ENCODE peak calls at places on chromosomes 4 and X, in nine cellular contexts. L, H, N, X, G, P, W, D and F are unnamed samples.

GRCh38 chrX:43349363-43349762 is 306.7 kb upstream of the MAOA start:
- DNase-seq in L (peak; percentile 22), H (peak; percentile 55), N (peak; percentile 26), X (no peak), G (no peak), P (no peak), W (no peak), D (peak; percentile 46), F (no peak)

GRCh38 chrX:7996414-7996813 is 69.2 kb upstream of the PNPLA4 start:
- DNase-seq in L (no peak), H (peak; percentile 65), N (peak; percentile 20), X (peak; percentile 26), G (no peak), P (no peak), W (no peak), D (peak; percentile 65), F (no peak)

GRCh38 chrX:19869195-19869594 is 18.2 kb downstream of the SH3KBP1 start:
- DNase-seq in L (no peak), H (no peak), N (no peak), X (no peak), G (no peak), P (no peak), W (no peak), D (no peak), F (no peak)

GRCh38 chrX:20037182-20037581 is 46.3 kb upstream of the BCLAF3 start:
- DNase-seq in L (no peak), H (no peak), N (no peak), X (no peak), G (no peak), P (no peak), W (no peak), D (no peak), F (no peak)

GRCh38 chr4:151677193-151677592 is 83.6 kb downstream of the GATB start:
- DNase-seq in L (no peak), H (no peak), N (no peak), X (no peak), G (no peak), P (no peak), W (no peak), D (no peak), F (no peak)

GRCh38 chr4:13966241-13967195 is 339.0 kb upstream of the BOD1L1 start:
- DNase-seq in L (no peak), H (peak; percentile 72), N (peak; percentile 48), X (peak; percentile 63), G (no peak), P (no peak), W (no peak), D (no peak), F (no peak)

GRCh38 chr4:164252286-164252685 is 501.6 kb upstream of the SMIM31 start:
- DNase-seq in L (no peak), H (no peak), N (no peak), X (no peak), G (no peak), P (peak; percentile 62), W (no peak), D (peak; percentile 55), F (no peak)

GRCh38 chrX:112147206-112147605 is 64.6 kb upstream of the TRPC5 start:
- DNase-seq in L (no peak), H (peak; percentile 3), N (peak; percentile 8), X (no peak), G (no peak), P (peak; percentile 32), W (no peak), D (peak; percentile 47), F (no peak)

GRCh38 chr4:87092389-87093141 is 127.9 kb downstream of the KLHL8 start:
- DNase-seq in L (no peak), H (peak; percentile 94), N (peak; percentile 83), X (peak; percentile 28), G (no peak), P (peak; percentile 52), W (no peak), D (peak; percentile 47), F (peak; percentile 80)

GRCh38 chr4:100347241-100347640 is 157.0 kb upstream of the DDIT4L start:
- DNase-seq in L (no peak), H (no peak), N (no peak), X (no peak), G (no peak), P (no peak), W (no peak), D (no peak), F (no peak)

GRCh38 chr4:66688674-66689073 is 856.6 kb downstream of the CENPC start:
- DNase-seq in L (no peak), H (peak; percentile 67), N (no peak), X (peak; percentile 39), G (no peak), P (no peak), W (no peak), D (peak; percentile 24), F (peak; percentile 77)

GRCh38 chrX:77426811-77427210 is 20.4 kb upstream of the FGF16 start:
- DNase-seq in L (no peak), H (peak; percentile 81), N (no peak), X (no peak), G (no peak), P (no peak), W (no peak), D (no peak), F (no peak)
- H3K4me3 ChIP-seq in L (no peak overlapping the region), H (no peak overlapping the region), N (no peak overlapping the region), X (no peak overlapping the region), G (no peak overlapping the region), P (no peak overlapping the region), W (no peak overlapping the region), D (no peak overlapping the region), F (no peak overlapping the region)

GRCh38 chrX:153941331-153942252 is 2.9 kb downstream of the RENBP start:
- DNase-seq in L (no peak), H (no peak), N (no peak), X (no peak), G (no peak), P (no peak), W (no peak), D (no peak), F (no peak)

GRCh38 chrX:153946910-153947769 is 2.7 kb upstream of the RENBP start:
- DNase-seq in L (no peak), H (peak; percentile 84), N (peak; percentile 79), X (peak; percentile 56), G (peak; percentile 67), P (peak; percentile 67), W (peak; percentile 63), D (peak; percentile 78), F (peak; percentile 98)

GRCh38 chrX:153944140-153944799 is at the start of gene RENBP:
- DNase-seq in L (no peak), H (no peak), N (peak; percentile 58), X (no peak), G (no peak), P (no peak), W (no peak), D (peak; percentile 62), F (no peak)

GRCh38 chrX:153945956-153946909 is 1.8 kb upstream of the RENBP start:
- DNase-seq in L (no peak), H (no peak), N (no peak), X (no peak), G (no peak), P (no peak), W (no peak), D (no peak), F (no peak)

GRCh38 chrX:153944800-153945150 is 332 bp upstream of the RENBP start:
- DNase-seq in L (no peak), H (no peak), N (no peak), X (no peak), G (no peak), P (no peak), W (no peak), D (no peak), F (no peak)
- H3K4me3 ChIP-seq in L (no peak overlapping the region), H (no peak overlapping the region), N (no peak overlapping the region), X (no peak overlapping the region), G (peak overlapping the region; percentile 35), P (peak overlapping the region; percentile 37), W (peak overlapping the region; percentile 23), D (no peak overlapping the region), F (peak overlapping the region; percentile 51)

GRCh38 chrX:31929366-31929765 is 857.5 kb upstream of the FTHL17 start:
- DNase-seq in L (no peak), H (no peak), N (no peak), X (no peak), G (no peak), P (no peak), W (no peak), D (no peak), F (no peak)
- H3K4me3 ChIP-seq in L (no peak overlapping the region), H (no peak overlapping the region), N (no peak overlapping the region), X (no peak overlapping the region), G (no peak overlapping the region), P (no peak overlapping the region), W (no peak overlapping the region), D (no peak overlapping the region), F (no peak overlapping the region)

GRCh38 chr4:92090887-92091286 is 212.9 kb upstream of the GRID2 start:
- DNase-seq in L (no peak), H (no peak), N (no peak), X (no peak), G (no peak), P (no peak), W (no peak), D (no peak), F (no peak)

DNA sequence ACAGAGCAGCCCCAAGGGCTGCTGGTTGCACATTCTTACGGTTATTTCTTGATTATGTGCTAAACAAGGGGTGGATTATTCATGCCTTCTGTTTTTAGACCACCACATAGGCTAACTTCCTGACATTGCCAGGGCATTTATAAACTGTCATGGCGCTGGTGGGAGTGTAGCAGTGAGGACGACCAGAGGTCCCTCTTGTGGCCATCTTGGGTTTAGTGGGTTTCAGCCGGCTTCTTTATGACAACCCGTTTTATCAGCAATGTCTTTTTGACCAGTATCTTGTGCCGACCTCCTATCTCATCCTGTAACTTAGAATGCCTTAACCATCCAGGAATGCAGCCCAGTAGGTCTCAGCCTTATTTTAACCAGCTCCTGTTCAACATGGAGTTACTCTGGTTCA is 212.4 kb upstream of the GRID2 start:
- DNase-seq in L (no peak), H (peak; percentile 6), N (no peak), X (no peak), G (no peak), P (no peak), W (no peak), D (no peak), F (no peak)
- H3K4me3 ChIP-seq in L (no peak overlapping the region), H (no peak overlapping the region), N (no peak overlapping the region), X (no peak overlapping the region), G (no peak overlapping the region), P (no peak overlapping the region), W (no peak overlapping the region), D (no peak overlapping the region), F (peak overlapping the region; percentile 33)

DNA sequence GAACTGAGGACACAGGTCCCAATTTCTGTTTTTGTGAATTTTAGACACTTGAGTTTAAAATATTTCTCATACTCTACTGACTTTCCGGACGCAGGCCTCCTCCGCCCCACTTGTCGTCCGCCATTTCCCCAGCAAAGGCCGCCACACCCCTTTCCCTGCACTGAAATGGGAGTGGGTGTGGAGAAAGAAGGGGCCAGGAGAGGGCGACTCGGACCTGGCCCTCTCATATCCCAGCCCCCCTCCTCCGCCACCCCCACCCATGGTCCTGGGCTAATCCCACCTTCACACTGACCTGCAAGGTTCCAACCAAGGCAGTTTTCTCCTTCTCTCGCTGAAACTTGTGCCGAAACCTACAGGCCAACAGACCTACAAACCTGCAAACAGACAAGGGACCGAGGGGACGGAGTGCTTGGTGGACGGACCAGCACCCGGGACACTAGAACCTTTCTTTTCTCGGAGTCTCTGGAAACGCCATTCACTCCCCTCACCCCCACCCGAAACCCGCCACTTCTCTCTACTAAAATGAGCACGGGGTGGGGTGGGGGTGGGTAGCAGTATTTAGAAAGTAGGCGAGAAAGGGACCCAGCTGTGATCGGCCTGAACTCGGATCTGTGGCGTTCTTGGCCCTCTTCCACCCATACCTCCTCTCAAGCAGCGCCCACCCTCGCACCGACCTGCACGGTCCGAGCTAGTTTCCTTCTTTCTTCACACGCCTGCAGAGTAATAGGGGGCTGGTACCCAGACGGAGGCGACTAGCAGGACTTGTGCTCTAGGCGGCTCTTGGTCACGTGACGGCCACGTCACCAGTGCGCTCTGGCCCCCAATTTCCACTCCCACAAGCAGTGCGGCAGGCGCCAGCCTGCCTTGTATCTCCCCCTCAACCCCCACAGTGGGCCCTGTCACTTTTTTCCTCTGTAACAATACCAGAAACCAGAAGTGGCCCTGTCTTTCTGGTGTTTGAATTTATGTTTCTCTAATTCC is at the start of gene ARMCX6:
- DNase-seq in L (peak; percentile 54), H (peak; percentile 58), N (peak; percentile 77), X (peak; percentile 39), G (peak; percentile 88), P (peak; percentile 87), W (peak; percentile 59), D (peak; percentile 76), F (peak; percentile 90)
- H3K4me3 ChIP-seq in L (peak within 1 kb of the TSS; percentile 55), H (peak within 1 kb of the TSS; percentile 85), N (peak within 1 kb of the TSS; percentile 37), X (peak within 1 kb of the TSS; percentile 70), G (peak within 1 kb of the TSS; percentile 58), P (peak within 1 kb of the TSS; percentile 49), W (peak within 1 kb of the TSS; percentile 46), D (peak within 1 kb of the TSS; percentile 47), F (peak within 1 kb of the TSS; percentile 79)